ENCODE peak calls at places on chromosome 7, in five cellular contexts. R, Y, A, G and Q are unnamed samples. For H3K4me1, the result is how much of the 10 kb centered on the place peaks cover.

GRCh38 chr7:155168607-155169006 is 98.5 kb downstream of the HTR5A start:
- DNase-seq in R (no peak), Y (no peak), A (no peak), G (no peak), Q (no peak)

GRCh38 chr7:70703785-70704184 is 428.2 kb upstream of the GALNT17 start:
- DNase-seq in A (peak), Y (no peak), R (no peak), G (no peak), Q (no peak)

GRCh38 chr7:136869006-136869961 is 832 bp downstream of the CHRM2 start:
- DNase-seq in G (peak), A (peak), Y (peak), R (no peak), Q (peak)

GRCh38 chr7:1668932-1669485 is 1.1 kb upstream of the ELFN1 start:
- DNase-seq in A (peak), Y (peak), R (peak), G (peak), Q (no peak)

GRCh38 chr7:4889682-4890081 is 6.2 kb upstream of the RADIL start:
- DNase-seq in G (no peak), A (no peak), R (no peak), Y (no peak), Q (no peak)

GRCh38 chr7:149720372-149721083 is 52.9 kb downstream of the ZNF467 start:
- DNase-seq in G (peak), Y (peak), A (no peak), R (peak), Q (peak)

GRCh38 chr7:131359136-131359776 is 31.6 kb downstream of the MKLN1 start:
- DNase-seq in R (no peak), G (no peak), A (no peak), Y (no peak), Q (no peak)

GRCh38 chr7:143392875-143393266 is 11.7 kb downstream of the ZYX start:
- DNase-seq in Y (no peak), G (no peak), R (no peak), A (no peak), Q (no peak)

GRCh38 chr7:148191391-148192076 is 399.0 kb upstream of the C7orf33 start:
- DNase-seq in Y (no peak), R (no peak), A (no peak), G (no peak), Q (no peak)

GRCh38 chr7:141551080-141551772 is at the start of gene AGK:
- DNase-seq in G (peak), A (peak), R (peak), Y (peak), Q (peak)

GRCh38 chr7:41574377-41574776 is 128.5 kb downstream of the INHBA start:
- DNase-seq in A (no peak), R (no peak), Y (no peak), G (no peak), Q (no peak)

GRCh38 chr7:138167222-138167621 is 91.0 kb downstream of the AKR1D1 start:
- DNase-seq in A (no peak), G (no peak), Y (no peak), R (no peak), Q (no peak)

GRCh38 chr7:40885503-40885902 is 750.7 kb downstream of the SUGCT start:
- DNase-seq in G (no peak), A (no peak), Y (no peak), R (no peak), Q (no peak)

GRCh38 chr7:76089865-76090495 is 42.1 kb downstream of the MDH2 start:
- DNase-seq in G (no peak), R (no peak), A (no peak), Y (no peak), Q (no peak)

GRCh38 chr7:2099036-2099957 is 133.4 kb downstream of the MAD1L1 start:
- DNase-seq in G (no peak), A (no peak), Y (no peak), R (no peak), Q (no peak)

GRCh38 chr7:51101111-51101757 is 215.4 kb downstream of the COBL start:
- DNase-seq in A (no peak), G (no peak), R (no peak), Y (no peak), Q (no peak)

GRCh38 chr7:156994417-156994816 is 16.0 kb downstream of the MNX1 start:
- DNase-seq in R (no peak), Y (no peak), A (no peak), G (no peak), Q (no peak)

GRCh38 chr7:133783276-133783675 is 343.9 kb upstream of the LRGUK start:
- DNase-seq in A (no peak), Y (no peak), G (no peak), R (no peak), Q (peak)

GRCh38 chr7:132472463-132473120 is 103.7 kb downstream of the PLXNA4 start:
- DNase-seq in A (no peak), G (peak), Y (no peak), R (no peak), Q (peak)

GRCh38 chr7:21256310-21256877 is 171.5 kb upstream of the SP4 start:
- DNase-seq in Y (no peak), A (peak), G (no peak), R (peak), Q (peak)

GRCh38 chr7:43872401-43873165 is 3.3 kb upstream of the MRPS24 start:
- DNase-seq in A (no peak), G (peak), Y (no peak), R (peak), Q (no peak)

GRCh38 chr7:6393667-6394056 is 54.1 kb downstream of the DAGLB start:
- DNase-seq in R (no peak), A (no peak), G (no peak), Y (no peak), Q (no peak)

GRCh38 chr7:98619450-98620321 is 2.6 kb downstream of the NPTX2 start:
- DNase-seq in A (peak), R (peak), G (no peak), Y (peak), Q (no peak)

GRCh38 chr7:18590744-18591340 is 95.3 kb downstream of the HDAC9 start:
- DNase-seq in R (no peak), Y (no peak), A (peak), G (no peak), Q (no peak)

GRCh38 chr7:127598318-127598717 is 4.8 kb downstream of the FSCN3 start:
- DNase-seq in A (peak), R (no peak), G (no peak), Y (peak), Q (peak)

GRCh38 chr7:23232966-23233365 is 13.6 kb upstream of the GPNMB start:
- DNase-seq in Y (no peak), G (no peak), R (no peak), A (no peak), Q (no peak)

GRCh38 chr7:7799138-7799537 is 80.7 kb upstream of the RPA3 start:
- DNase-seq in A (no peak), Y (no peak), G (no peak), R (peak), Q (peak)

GRCh38 chr7:43535031-43535451 is 47.9 kb upstream of the STK17A start:
- DNase-seq in Y (no peak), A (no peak), G (no peak), R (no peak), Q (no peak)

GRCh38 chr7:50653997-50654425 is 88.8 kb upstream of the DDC start:
- DNase-seq in Y (no peak), R (no peak), A (no peak), G (peak), Q (no peak)

GRCh38 chr7:17239683-17240521 is 58.5 kb upstream of the AHR start:
- DNase-seq in G (no peak), Y (no peak), A (no peak), R (no peak), Q (no peak)

GRCh38 chr7:128078309-128078708 is 47.1 kb upstream of the LRRC4 start:
- DNase-seq in A (no peak), Y (no peak), R (no peak), G (no peak), Q (no peak)

GRCh38 chr7:47100815-47101435 is 481.0 kb downstream of the TNS3 start:
- DNase-seq in R (peak), G (no peak), Y (peak), A (peak), Q (peak)

GRCh38 chr7:155763721-155764431 is 48.4 kb downstream of the SHH start:
- DNase-seq in G (no peak), R (no peak), A (no peak), Y (no peak), Q (no peak)

GRCh38 chr7:28152594-28152993 is 28.0 kb downstream of the JAZF1 start:
- DNase-seq in A (no peak), Y (no peak), R (no peak), G (no peak), Q (no peak)

GRCh38 chr7:27277628-27278027 is 35.0 kb downstream of the EVX1 start:
- DNase-seq in R (peak), G (no peak), A (no peak), Y (no peak), Q (peak)

GRCh38 chr7:143225047-143225446 is 3.2 kb downstream of the TAS2R40 start:
- DNase-seq in A (no peak), R (no peak), Y (no peak), G (no peak), Q (no peak)

GRCh38 chr7:74544706-74545469 is 91.2 kb downstream of the GTF2IRD1 start:
- DNase-seq in Y (peak), A (peak), R (no peak), G (no peak), Q (peak)

GRCh38 chr7:38192347-38192746 is 14.3 kb downstream of the STARD3NL start:
- DNase-seq in A (no peak), Y (no peak), G (no peak), R (no peak), Q (no peak)

DNA sequence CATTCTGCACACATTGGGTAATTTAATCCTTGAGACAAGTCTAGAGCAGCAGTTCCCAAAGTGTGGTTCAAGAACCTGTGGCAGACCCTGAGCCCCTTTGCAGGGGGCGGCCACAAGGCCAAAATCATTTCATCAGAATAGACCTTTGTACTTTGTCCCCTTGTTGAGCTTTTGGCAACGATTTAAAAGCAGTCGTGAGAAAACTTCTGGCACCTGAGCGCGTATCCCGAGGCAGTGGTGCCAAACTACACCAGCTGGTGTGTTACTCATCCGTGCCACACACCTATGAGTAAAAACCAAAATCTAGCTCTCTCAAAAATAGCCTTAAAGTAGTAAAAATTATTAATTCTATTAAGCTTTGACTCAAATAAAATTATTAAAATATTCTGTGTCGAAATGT is 306.8 kb downstream of the SDK1 start:
- DNase-seq in Y (no peak), G (no peak), A (no peak), R (no peak), Q (no peak)
- H3K4me1 ChIP-seq in Y (under half), G (under half), A (under half), R (under half), Q (under half)

DNA sequence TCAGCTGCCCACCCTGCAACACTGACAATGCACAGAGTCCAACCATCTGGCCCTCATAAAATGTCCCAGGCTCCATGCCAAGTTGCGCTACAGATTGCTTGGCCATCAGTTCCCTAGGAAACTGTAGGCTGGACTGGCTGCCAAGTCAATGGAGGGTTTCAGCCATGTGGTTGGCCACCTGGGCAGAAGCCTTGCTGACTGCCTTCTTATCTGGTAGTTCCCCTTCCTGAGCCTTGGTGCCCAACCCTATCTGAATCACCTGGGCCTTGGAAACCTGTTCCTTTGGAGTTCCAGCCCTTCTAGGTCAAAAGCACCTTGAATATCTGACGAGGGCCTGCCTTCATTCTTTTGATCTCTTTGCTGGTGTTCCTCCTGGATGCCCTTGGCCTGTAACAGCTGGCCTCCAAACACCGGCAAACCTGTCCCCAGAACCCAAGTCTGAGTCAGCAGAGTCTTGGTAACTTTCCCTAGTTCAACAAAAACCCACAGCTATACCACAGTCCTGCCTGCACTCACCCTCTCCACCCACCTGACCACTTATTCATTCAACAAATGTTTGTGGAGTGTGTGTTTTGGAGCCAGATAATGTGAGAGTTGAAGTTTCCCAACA is 37.4 kb upstream of the KDM7A start:
- DNase-seq in R (peak), Y (no peak), G (no peak), A (no peak), Q (peak)
- H3K4me1 ChIP-seq in R (under half), Y (under half), G (under half), A (under half), Q (under half)

GRCh38 chr7:77662869-77663268 is 33.4 kb upstream of the RSBN1L start:
- DNase-seq in G (no peak), A (no peak), Y (no peak), R (no peak), Q (no peak)

GRCh38 chr7:77667459-77668090 is 28.7 kb upstream of the RSBN1L start:
- DNase-seq in G (no peak), R (no peak), A (no peak), Y (no peak), Q (no peak)

GRCh38 chr7:77664715-77665114 is 31.5 kb upstream of the RSBN1L start:
- DNase-seq in R (no peak), G (no peak), A (no peak), Y (no peak), Q (no peak)

GRCh38 chr7:77665161-77665560 is 31.1 kb upstream of the RSBN1L start:
- DNase-seq in A (no peak), Y (no peak), R (no peak), G (no peak), Q (no peak)
- H3K4me1 ChIP-seq in A (under half), Y (under half), R (under half), G (under half), Q (under half)

DNA sequence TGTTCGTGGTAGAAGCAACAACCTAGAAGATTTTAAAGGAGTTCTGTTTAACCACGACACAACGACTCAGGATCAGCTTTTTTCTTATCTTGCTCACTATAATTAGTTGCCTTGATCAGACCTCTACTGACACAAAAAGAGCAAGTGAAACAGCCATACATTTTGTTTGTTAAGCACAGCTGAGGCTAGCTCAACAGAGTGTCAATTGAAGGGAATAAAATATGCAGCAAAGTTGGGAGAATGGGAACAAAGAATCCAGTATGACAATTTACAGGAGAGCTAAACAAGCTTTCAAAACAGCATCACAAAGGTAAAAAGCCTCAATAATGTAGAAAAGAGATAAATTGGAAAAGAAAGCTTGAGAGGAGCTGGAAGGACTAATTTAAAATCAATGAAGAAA is 40.5 kb upstream of the HERPUD2 start:
- DNase-seq in A (no peak), Y (no peak), R (no peak), G (no peak), Q (no peak)
- H3K4me1 ChIP-seq in A (under half), Y (under half), R (under half), G (under half), Q (under half)